ENCODE peak calls at places on chromosomes 11 and 22, in seven cellular contexts. L is fibroblast of lung, R is SK-N-SH, G is mammary epithelial cell, E is PC-3, K is endothelial cell of umbilical vein, Y is hepatocyte. O is an unnamed sample.

GRCh38 chr11:61587951-61588695 is 7.2 kb upstream of the SYT7 start:
- DNase-seq in L (no peak), R (peak; percentile 69), G (no peak), E (peak; percentile 62), K (peak; percentile 22), Y (peak; percentile 75), O (peak; percentile 18)

GRCh38 chr22:24101966-24102365 is 79.3 kb upstream of the SUSD2 start:
- DNase-seq in L (no peak), R (no peak), G (no peak), E (no peak), K (no peak), Y (no peak), O (no peak)

GRCh38 chr11:73975479-73975757 is 7.2 kb downstream of the UCP2 start:
- DNase-seq in L (no peak), R (no peak), G (no peak), E (no peak), K (no peak), Y (no peak), O (no peak)

GRCh38 chr11:34792814-34793241 is 123.4 kb downstream of the APIP start:
- DNase-seq in L (no peak), R (no peak), G (no peak), E (no peak), K (peak; percentile 89), Y (no peak), O (no peak)

GRCh38 chr22:27445876-27446275 is 355.7 kb downstream of the MN1 start:
- DNase-seq in L (no peak), R (no peak), G (no peak), E (no peak), K (no peak), Y (no peak), O (no peak)

GRCh38 chr11:87007938-87008337 is 29.8 kb upstream of the TMEM135 start:
- DNase-seq in L (peak; percentile 85), R (no peak), G (no peak), E (peak; percentile 31), K (no peak), Y (no peak), O (no peak)

GRCh38 chr22:39431821-39432251 is 25.0 kb upstream of the MGAT3 start:
- DNase-seq in L (peak; percentile 36), R (no peak), G (no peak), E (no peak), K (peak; percentile 83), Y (peak; percentile 2), O (no peak)

GRCh38 chr22:23779731-23780130 is 7.0 kb upstream of the SMARCB1 start:
- DNase-seq in L (no peak), R (no peak), G (no peak), E (no peak), K (no peak), Y (no peak), O (no peak)

GRCh38 chr11:63023851-63024648 is 8.4 kb upstream of the SLC22A8 start:
- DNase-seq in L (peak; percentile 44), R (peak; percentile 82), G (peak; percentile 52), E (peak; percentile 93), K (peak; percentile 69), Y (peak; percentile 91), O (peak; percentile 83)

GRCh38 chr22:43155789-43156188 is 4.4 kb downstream of the TSPO start:
- DNase-seq in L (no peak), R (no peak), G (peak; percentile 44), E (no peak), K (no peak), Y (no peak), O (no peak)

GRCh38 chr11:115530752-115531151 is 26.5 kb upstream of the CADM1 start:
- DNase-seq in L (no peak), R (no peak), G (no peak), E (no peak), K (no peak), Y (no peak), O (no peak)

GRCh38 chr11:92880391-92880790 is 89.1 kb upstream of the MTNR1B start:
- DNase-seq in L (peak; percentile 83), R (no peak), G (peak; percentile 77), E (no peak), K (no peak), Y (no peak), O (no peak)

GRCh38 chr22:50627914-50628542 is at the start of gene ARSA:
- DNase-seq in L (peak; percentile 82), R (peak; percentile 95), G (peak; percentile 76), E (peak; percentile 79), K (peak; percentile 77), Y (peak; percentile 92), O (peak; percentile 84)

GRCh38 chr11:76803023-76803422 is 19.9 kb downstream of the TSKU start:
- DNase-seq in L (no peak), R (no peak), G (no peak), E (no peak), K (no peak), Y (no peak), O (no peak)

GRCh38 chr11:75263944-75264349 is 23.4 kb downstream of the TPBGL start:
- DNase-seq in L (no peak), R (no peak), G (no peak), E (peak; percentile 38), K (peak; percentile 28), Y (no peak), O (no peak)

GRCh38 chr11:34792143-34792542 is 124.0 kb downstream of the APIP start:
- DNase-seq in L (no peak), R (no peak), G (no peak), E (no peak), K (no peak), Y (no peak), O (no peak)

DNA sequence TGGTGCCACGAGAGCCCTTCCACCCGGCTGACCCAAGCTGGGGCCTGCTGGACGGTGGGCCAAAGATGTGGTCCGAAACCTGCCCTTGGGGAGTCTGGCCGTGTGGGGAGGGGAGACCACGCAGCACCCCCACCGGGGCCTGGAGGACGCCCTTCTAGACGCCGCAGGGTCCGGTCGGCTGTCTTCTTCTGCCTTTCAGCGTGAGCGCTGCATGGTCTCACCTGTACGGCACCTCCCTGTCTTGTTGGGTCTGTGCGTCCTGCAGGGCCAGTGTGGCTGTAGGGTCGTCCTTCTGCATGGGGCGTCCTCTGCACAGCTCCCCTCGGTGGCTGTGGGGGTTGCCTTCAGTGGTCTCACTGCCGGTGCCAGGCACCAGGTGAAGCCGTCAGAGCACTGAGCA is 2.8 kb downstream of the BRSK2 start:
- DNase-seq in L (no peak), R (no peak), G (no peak), E (no peak), K (no peak), Y (no peak), O (no peak)
- H3K27ac ChIP-seq in L (no peak overlapping the region), R (no peak overlapping the region), G (no peak overlapping the region), E (no peak overlapping the region), K (no peak overlapping the region), Y (no peak overlapping the region), O (no peak overlapping the region)

GRCh38 chr11:58636587-58636986 is 14.1 kb downstream of the CNTF start:
- DNase-seq in L (no peak), R (no peak), G (no peak), E (no peak), K (no peak), Y (no peak), O (no peak)
- TF ChIP-seq CTCF in L (no peak), R (no peak), G (no peak), E (peak; percentile 34), K (no peak), Y (no peak), O (no peak)

GRCh38 chr11:78190374-78190773 is 1.7 kb downstream of the USP35 start:
- DNase-seq in L (no peak), R (no peak), G (no peak), E (no peak), K (no peak), Y (no peak), O (no peak)

GRCh38 chr11:78188012-78188808 is at the start of gene KCTD21:
- DNase-seq in L (peak; percentile 97), R (peak; percentile 98), G (peak; percentile 96), E (peak; percentile 99), K (peak; percentile 98), Y (peak; percentile 99), O (peak; percentile 94)

GRCh38 chr11:78190871-78191538 is 2.3 kb downstream of the USP35 start:
- DNase-seq in L (no peak), R (no peak), G (no peak), E (no peak), K (no peak), Y (no peak), O (no peak)

GRCh38 chr11:78188809-78189724 is at the start of gene USP35:
- DNase-seq in L (no peak), R (no peak), G (no peak), E (no peak), K (no peak), Y (no peak), O (peak; percentile 21)

DNA sequence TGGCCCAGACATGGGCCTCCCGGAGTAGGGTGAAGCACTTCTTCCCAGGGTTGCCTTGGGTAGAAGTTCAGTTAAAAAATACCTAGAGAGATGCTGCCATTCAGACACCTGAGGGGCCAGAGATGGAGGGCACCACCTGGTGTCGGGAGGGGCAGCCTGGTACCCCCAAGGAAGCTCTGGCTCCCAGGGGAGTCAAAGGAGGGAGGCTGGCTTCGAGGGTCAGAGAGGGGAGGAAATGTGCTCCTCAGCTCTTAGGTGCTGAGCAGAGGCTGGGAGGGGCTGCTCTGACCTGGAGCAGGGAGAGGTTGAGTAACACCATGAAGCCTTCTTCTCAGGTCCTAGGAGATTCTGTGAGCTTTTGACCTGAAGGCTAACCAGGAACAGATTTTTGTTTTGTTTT is 1.1 kb downstream of the USP35 start:
- DNase-seq in L (no peak), R (no peak), G (no peak), E (no peak), K (no peak), Y (no peak), O (no peak)
- H3K79me2 ChIP-seq in L (peaks cover 38% of the 10 kb centered on the region), R (peaks cover 78% of the 10 kb centered on the region), G (peaks cover 71% of the 10 kb centered on the region), E (peaks cover 58% of the 10 kb centered on the region), K (peaks cover 31% of the 10 kb centered on the region), Y (peaks cover 65% of the 10 kb centered on the region), O (peaks cover 55% of the 10 kb centered on the region)

GRCh38 chr22:36922752-36923457 is 9.5 kb downstream of the CSF2RB start:
- DNase-seq in L (no peak), R (no peak), G (no peak), E (no peak), K (no peak), Y (no peak), O (no peak)
- H3K27ac ChIP-seq in L (no peak overlapping the region), R (no peak overlapping the region), G (no peak overlapping the region), E (no peak overlapping the region), K (no peak overlapping the region), Y (no peak overlapping the region), O (no peak overlapping the region)

GRCh38 chr22:22460635-22461034 is 47.9 kb downstream of the ZNF280B start:
- DNase-seq in L (no peak), R (peak; percentile 10), G (no peak), E (peak; percentile 15), K (peak; percentile 17), Y (peak; percentile 45), O (no peak)
- TF ChIP-seq CTCF in L (peak; percentile 26), R (peak; percentile 49), G (peak; percentile 44), E (peak; percentile 32), K (peak; percentile 9), Y (peak; percentile 38), O (peak; percentile 31)

DNA sequence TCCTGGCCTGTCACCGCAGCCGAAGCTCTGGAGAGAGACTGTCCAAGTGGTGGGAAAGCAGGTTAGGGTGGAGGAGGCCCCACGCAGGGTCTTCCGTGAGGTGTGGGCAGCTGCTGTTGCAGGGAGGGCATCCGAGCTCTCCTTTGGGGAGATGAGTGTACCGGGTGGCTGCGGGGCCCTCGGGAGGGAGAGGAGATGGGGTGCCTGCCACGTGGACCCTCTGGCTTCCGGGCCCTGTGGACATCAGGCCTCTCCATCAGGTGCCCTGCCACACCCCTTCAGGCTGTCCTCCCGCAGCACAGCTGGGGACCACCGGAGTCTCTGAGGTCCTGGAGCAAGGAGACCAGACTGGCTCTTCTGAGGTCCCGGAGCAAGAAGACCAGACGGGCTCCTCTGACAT is 1.7 kb downstream of the PTDSS2 start:
- DNase-seq in L (no peak), R (no peak), G (no peak), E (no peak), K (no peak), Y (no peak), O (no peak)
- H3K79me2 ChIP-seq in L (peaks cover 38% of the 10 kb centered on the region), R (peaks cover 57% of the 10 kb centered on the region), G (peaks cover 64% of the 10 kb centered on the region), E (peaks cover 68% of the 10 kb centered on the region), K (peaks cover 54% of the 10 kb centered on the region), Y (peaks cover 65% of the 10 kb centered on the region), O (peaks cover 81% of the 10 kb centered on the region)

O was measured in DND-41.